ENCODE peak calls at places on chromosome 2, in four cellular contexts. P, X, W and T are unnamed samples.

GRCh38 chr2:46704593-46704992 is 211.0 kb downstream of the MCFD2 start:
- ATAC-seq in P (no peak), X (peak), W (no peak), T (no peak)

GRCh38 chr2:60882971-60883753 is 1.8 kb downstream of the REL start:
- ATAC-seq in P (peak), X (no peak), W (no peak), T (no peak)

GRCh38 chr2:174053784-174054183 is 88.6 kb upstream of the SP3 start:
- ATAC-seq in P (no peak), X (no peak), W (no peak), T (peak)

GRCh38 chr2:195662138-195662537 is 5.1 kb downstream of the SLC39A10 start:
- ATAC-seq in P (peak), X (no peak), W (no peak), T (no peak)

GRCh38 chr2:235238537-235238936 is 255.3 kb upstream of the AGAP1 start:
- ATAC-seq in P (no peak), X (no peak), W (peak), T (no peak)

GRCh38 chr2:46643493-46643892 is 164.1 kb downstream of the TMEM247 start:
- ATAC-seq in P (no peak), X (no peak), W (no peak), T (no peak)

GRCh38 chr2:6855860-6856547 is 9.7 kb downstream of the CMPK2 start:
- ATAC-seq in P (peak), X (no peak), W (no peak), T (no peak)

GRCh38 chr2:16471031-16471430 is 194.6 kb downstream of the CYRIA start:
- ATAC-seq in P (no peak), X (no peak), W (no peak), T (no peak)

GRCh38 chr2:156423674-156424282 is 12.4 kb upstream of the GPD2 start:
- ATAC-seq in P (peak), X (peak), W (no peak), T (no peak)

GRCh38 chr2:1886405-1886992 is 142.2 kb upstream of the PXDN start:
- ATAC-seq in P (peak), X (peak), W (no peak), T (no peak)

GRCh38 chr2:54680397-54681032 is 42.9 kb upstream of the EML6 start:
- ATAC-seq in P (peak), X (no peak), W (no peak), T (no peak)

GRCh38 chr2:60550984-60551240 is 2.5 kb downstream of the BCL11A start:
- ATAC-seq in P (no peak), X (no peak), W (no peak), T (no peak)

GRCh38 chr2:188297983-188298382 is 6.3 kb downstream of the GULP1 start:
- ATAC-seq in P (no peak), X (no peak), W (no peak), T (no peak)

GRCh38 chr2:205909194-205909572 is 176.8 kb downstream of the INO80D start:
- ATAC-seq in P (no peak), X (no peak), W (no peak), T (no peak)

GRCh38 chr2:113910967-113911678 is 21.2 kb downstream of the ACTR3 start:
- ATAC-seq in P (peak), X (peak), W (no peak), T (no peak)

GRCh38 chr2:68877079-68877772 is 6.0 kb upstream of the BMP10 start:
- ATAC-seq in P (no peak), X (peak), W (no peak), T (no peak)

GRCh38 chr2:71950256-71951066 is 197.2 kb downstream of the CYP26B1 start:
- ATAC-seq in P (peak), X (peak), W (peak), T (peak)

GRCh38 chr2:109403841-109404201 is 209.9 kb downstream of the SEPTIN10 start:
- ATAC-seq in P (no peak), X (no peak), W (no peak), T (no peak)

GRCh38 chr2:157866666-157867642 is 9.2 kb downstream of the ACVR1 start:
- ATAC-seq in P (peak), X (no peak), W (no peak), T (no peak)

GRCh38 chr2:60570281-60570680 is 16.8 kb upstream of the BCL11A start:
- ATAC-seq in P (no peak), X (no peak), W (no peak), T (no peak)

GRCh38 chr2:186949716-186950256 is 100.8 kb upstream of the ZSWIM2 start:
- ATAC-seq in P (peak), X (no peak), W (no peak), T (peak)

GRCh38 chr2:238895361-238895882 is 47.5 kb downstream of the TWIST2 start:
- ATAC-seq in P (no peak), X (no peak), W (no peak), T (peak)

GRCh38 chr2:46470114-46470628 is 9.2 kb upstream of the TMEM247 start:
- ATAC-seq in P (peak), X (no peak), W (no peak), T (peak)

GRCh38 chr2:124180635-124181034 is 155.5 kb downstream of the CNTNAP5 start:
- ATAC-seq in P (no peak), X (no peak), W (no peak), T (no peak)

GRCh38 chr2:12539771-12540170 is 177.0 kb upstream of the TRIB2 start:
- ATAC-seq in P (no peak), X (no peak), W (no peak), T (no peak)

GRCh38 chr2:54564439-54564838 is 108.3 kb downstream of the SPTBN1 start:
- ATAC-seq in P (no peak), X (no peak), W (no peak), T (no peak)

GRCh38 chr2:108534577-108535379 is 508 bp downstream of the LIMS1 start:
- ATAC-seq in P (peak), X (no peak), W (peak), T (peak)

GRCh38 chr2:64225491-64225890 is 81.3 kb upstream of the PELI1 start:
- ATAC-seq in P (no peak), X (no peak), W (no peak), T (no peak)

GRCh38 chr2:188042412-188042811 is 249.3 kb upstream of the GULP1 start:
- ATAC-seq in P (no peak), X (no peak), W (no peak), T (no peak)

GRCh38 chr2:101737478-101738240 is 40.2 kb downstream of the MAP4K4 start:
- ATAC-seq in P (peak), X (peak), W (peak), T (no peak)

GRCh38 chr2:105853354-105854088 is 108.8 kb downstream of the NCK2 start:
- ATAC-seq in P (no peak), X (no peak), W (no peak), T (no peak)

GRCh38 chr2:121583555-121583954 is 52.9 kb downstream of the RNU4ATAC start:
- ATAC-seq in P (no peak), X (no peak), W (no peak), T (no peak)

GRCh38 chr2:216557413-216557812 is 58.8 kb downstream of the RPL37A start:
- ATAC-seq in P (no peak), X (no peak), W (no peak), T (no peak)

GRCh38 chr2:85012855-85013254 is 41.9 kb downstream of the KCMF1 start:
- ATAC-seq in P (no peak), X (no peak), W (no peak), T (no peak)

GRCh38 chr2:141393214-141393545 is 737.6 kb downstream of the LRP1B start:
- ATAC-seq in P (no peak), X (no peak), W (no peak), T (no peak)

GRCh38 chr2:85751627-85752026 is 2.2 kb upstream of the ATOH8 start:
- ATAC-seq in P (no peak), X (no peak), W (no peak), T (no peak)

GRCh38 chr2:165163771-165164170 is 40.1 kb downstream of the SCN3A start:
- ATAC-seq in P (no peak), X (no peak), W (no peak), T (no peak)

GRCh38 chr2:15591692-15592463 is at the start of gene DDX1:
- ATAC-seq in P (peak), X (peak), W (peak), T (peak)

GRCh38 chr2:24754985-24755690 is 38.1 kb downstream of the PTRHD1 start:
- ATAC-seq in P (no peak), X (no peak), W (no peak), T (no peak)

GRCh38 chr2:24745825-24746224 is 47.4 kb downstream of the PTRHD1 start:
- ATAC-seq in P (no peak), X (no peak), W (no peak), T (no peak)

GRCh38 chr2:24747299-24747698 is 45.9 kb downstream of the PTRHD1 start:
- ATAC-seq in P (no peak), X (no peak), W (no peak), T (no peak)

GRCh38 chr2:24743914-24744313 is 49.3 kb downstream of the PTRHD1 start:
- ATAC-seq in P (no peak), X (no peak), W (no peak), T (no peak)

DNA sequence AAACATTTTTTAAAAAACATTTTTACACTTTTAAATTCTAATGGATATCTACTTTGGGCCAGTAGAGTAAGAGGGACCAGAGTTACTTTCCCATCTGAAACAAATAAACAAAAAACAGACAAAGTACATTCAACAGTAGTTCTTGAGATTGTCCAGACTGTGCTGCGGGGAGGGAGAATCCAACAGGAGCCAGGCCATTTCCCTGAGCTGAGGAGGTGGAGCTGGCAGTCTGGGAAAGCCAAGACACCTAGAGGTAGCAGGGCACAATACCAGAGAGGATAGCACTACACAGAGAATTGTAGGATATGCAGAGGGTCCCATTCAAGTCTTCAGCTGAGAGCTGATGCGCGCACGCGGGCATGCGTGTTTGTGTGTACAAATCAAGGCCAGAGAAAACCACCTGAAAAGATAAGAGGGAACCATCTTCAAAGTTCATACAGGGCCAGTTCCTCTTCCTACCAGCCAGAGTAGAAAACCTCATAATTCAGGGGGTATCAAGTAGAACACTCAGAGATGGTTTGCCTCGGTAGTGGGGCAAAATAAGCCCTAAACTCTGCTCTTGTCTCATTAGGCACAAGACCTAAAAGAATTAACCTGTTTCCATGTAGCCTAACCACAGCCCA is 44.0 kb downstream of the PTRHD1 start:
- ATAC-seq in P (no peak), X (no peak), W (no peak), T (no peak)
- TF ChIP-seq CTCF in P (no peak), X (no peak), W (no peak), T (no peak)

GRCh38 chr2:96537066-96537733 is 648 bp downstream of the ARID5A start:
- ATAC-seq in P (peak), X (peak), W (peak), T (peak)

GRCh38 chr2:96537734-96538486 is 1.4 kb downstream of the ARID5A start:
- ATAC-seq in P (no peak), X (no peak), W (no peak), T (no peak)

GRCh38 chr2:96534701-96535181 is 1.8 kb upstream of the ARID5A start:
- ATAC-seq in P (no peak), X (no peak), W (peak), T (no peak)

GRCh38 chr2:96535331-96535730 is 1.2 kb upstream of the ARID5A start:
- ATAC-seq in P (no peak), X (no peak), W (no peak), T (no peak)

DNA sequence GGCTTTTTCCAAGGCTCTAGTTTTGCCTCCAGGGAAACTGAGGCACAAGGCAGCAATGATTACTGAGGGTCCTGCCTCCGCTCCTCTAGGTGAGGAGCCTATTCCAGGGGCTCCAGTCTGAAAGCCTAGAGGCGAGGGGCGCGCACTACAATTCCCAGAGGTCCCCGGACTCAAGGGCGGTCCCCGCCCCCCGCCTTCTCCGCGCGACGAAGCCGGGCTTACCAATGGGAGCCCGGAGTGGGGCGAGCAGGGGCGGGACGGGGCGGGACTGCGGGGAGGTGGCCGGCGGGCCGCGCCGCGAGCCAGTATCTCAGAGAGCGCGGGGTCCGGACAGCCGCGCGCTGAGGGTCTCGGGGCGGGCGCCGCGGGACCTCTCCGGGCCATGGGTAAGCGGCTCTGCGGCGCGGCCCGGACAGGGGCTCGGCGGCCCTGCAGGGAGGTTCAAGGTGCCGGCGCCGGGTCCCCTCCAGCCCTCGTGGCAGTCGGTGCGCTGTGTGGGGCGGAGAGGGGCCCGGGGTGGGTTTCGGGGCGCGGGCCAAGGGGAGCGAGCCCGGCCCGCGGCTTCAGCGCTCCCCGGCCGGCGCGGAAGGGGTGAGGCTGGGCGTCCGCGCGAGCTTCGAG is at the start of gene ARID5A:
- ATAC-seq in P (peak), X (peak), W (peak), T (peak)
- TF ChIP-seq CTCF in P (peak), X (peak), W (peak), T (peak)

GRCh38 chr2:103991591-103991990 is 862.3 kb upstream of the POU3F3 start:
- ATAC-seq in P (peak), X (no peak), W (no peak), T (no peak)
- TF ChIP-seq CTCF in P (peak), X (no peak), W (no peak), T (no peak)

GRCh38 chr2:55859875-55860274 is 63.7 kb downstream of the EFEMP1 start:
- ATAC-seq in P (no peak), X (no peak), W (no peak), T (no peak)

GRCh38 chr2:55861733-55862132 is 61.8 kb downstream of the EFEMP1 start:
- ATAC-seq in P (no peak), X (no peak), W (no peak), T (peak)

GRCh38 chr2:55862673-55863390 is 60.8 kb downstream of the EFEMP1 start:
- ATAC-seq in P (peak), X (peak), W (peak), T (peak)

GRCh38 chr2:55864351-55865084 is 59.1 kb downstream of the EFEMP1 start:
- ATAC-seq in P (no peak), X (no peak), W (no peak), T (no peak)

DNA sequence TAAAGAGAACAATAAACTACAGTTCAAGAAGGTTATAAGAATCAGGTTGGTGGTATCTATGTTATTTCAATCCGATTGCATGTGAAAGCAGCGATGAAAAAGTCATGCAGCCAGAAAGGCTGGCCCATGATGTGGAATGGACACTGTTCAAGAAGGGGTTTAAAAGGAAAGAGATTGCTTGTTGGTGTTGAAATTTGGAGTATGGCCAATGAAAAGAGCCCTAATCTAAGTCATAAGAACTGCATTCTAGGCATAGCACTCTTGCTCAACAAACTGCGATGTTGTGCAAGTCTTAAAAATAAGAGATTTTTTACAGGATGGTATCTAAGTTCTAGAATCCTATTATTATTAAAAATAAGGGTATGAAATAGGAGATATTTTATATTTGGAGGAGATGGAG is 61.3 kb downstream of the EFEMP1 start:
- ATAC-seq in P (peak), X (peak), W (peak), T (peak)
- TF ChIP-seq CTCF in P (no peak), X (no peak), W (no peak), T (no peak)

GRCh38 chr2:240555541-240556250 is 2.1 kb downstream of the ANKMY1 start:
- ATAC-seq in P (no peak), X (no peak), W (no peak), T (no peak)

GRCh38 chr2:240557101-240557751 is 562 bp downstream of the ANKMY1 start:
- ATAC-seq in P (no peak), X (no peak), W (no peak), T (no peak)

GRCh38 chr2:240557808-240558207 is at the start of gene ANKMY1:
- ATAC-seq in P (peak), X (peak), W (no peak), T (no peak)

GRCh38 chr2:240554767-240555493 is 2.9 kb downstream of the ANKMY1 start:
- ATAC-seq in P (no peak), X (no peak), W (no peak), T (no peak)

GRCh38 chr2:240556553-240557100 is 1.2 kb downstream of the ANKMY1 start:
- ATAC-seq in P (no peak), X (no peak), W (no peak), T (no peak)
- TF ChIP-seq CTCF in P (peak), X (no peak), W (peak), T (no peak)